ENCODE peak calls at places on chromosomes 4 and X, in four cellular contexts. J is SK-N-SH, Y is A549, S is HepG2. X is an unnamed sample.

GRCh38 chr4:47619691-47620090 is 134.6 kb downstream of the ATP10D start:
- DNase-seq in J (no peak), S (no peak), Y (no peak), X (no peak)

GRCh38 chr4:2789801-2790582 is 2.9 kb upstream of the SH3BP2 start:
- DNase-seq in J (peak), Y (no peak), S (no peak), X (no peak)

GRCh38 chr4:143025111-143025704 is 159.5 kb upstream of the USP38 start:
- DNase-seq in J (no peak), S (peak), Y (peak), X (no peak)

GRCh38 chrX:103685396-103685795 is 1.1 kb downstream of the MORF4L2 start:
- DNase-seq in J (peak), Y (peak), S (no peak), X (no peak)

GRCh38 chr4:98527528-98527927 is 130.9 kb downstream of the TSPAN5 start:
- DNase-seq in J (no peak), S (no peak), Y (no peak), X (no peak)

GRCh38 chrX:21963736-21964135 is 23.2 kb downstream of the SMS start:
- DNase-seq in S (no peak), Y (no peak), J (no peak), X (no peak)

GRCh38 chrX:68681443-68681941 is 34.0 kb downstream of the STARD8 start:
- DNase-seq in J (no peak), Y (no peak), S (no peak), X (peak)

GRCh38 chrX:10988653-10989052 is 122.5 kb upstream of the HCCS start:
- DNase-seq in S (no peak), J (no peak), Y (no peak), X (no peak)

GRCh38 chr4:109303141-109303499 is 662 bp upstream of the COL25A1 start:
- DNase-seq in J (no peak), S (no peak), Y (no peak), X (no peak)

GRCh38 chrX:51420610-51421009 is 75.8 kb downstream of the NUDT11 start:
- DNase-seq in S (peak), Y (peak), J (peak), X (no peak)

GRCh38 chrX:1686642-1687041 is 71.8 kb downstream of the ASMT start:
- DNase-seq in J (no peak), Y (no peak), S (no peak), X (no peak)

GRCh38 chr4:41360214-41360910 is 103.6 kb downstream of the UCHL1 start:
- DNase-seq in J (peak), Y (peak), S (no peak), X (no peak)

GRCh38 chr4:156113138-156113537 is 159.5 kb upstream of the CTSO start:
- DNase-seq in S (no peak), J (no peak), Y (no peak), X (no peak)

GRCh38 chrX:46500054-46500453 is 45.2 kb downstream of the ZNF674 start:
- DNase-seq in J (no peak), S (no peak), Y (peak), X (no peak)

GRCh38 chr4:73499996-73500765 is 18.6 kb downstream of the AFM start:
- DNase-seq in S (no peak), Y (no peak), J (no peak), X (no peak)

GRCh38 chr4:155906554-155907247 is 3.2 kb downstream of the TDO2 start:
- DNase-seq in Y (peak), S (no peak), J (no peak), X (no peak)

GRCh38 chr4:152640058-152640921 is 39.5 kb downstream of the TMEM154 start:
- DNase-seq in S (no peak), Y (peak), J (peak), X (no peak)

GRCh38 chrX:24391362-24391761 is 30.9 kb downstream of the SUPT20HL1 start:
- DNase-seq in S (no peak), J (no peak), Y (no peak), X (no peak)

GRCh38 chr4:10082047-10082446 is 34.6 kb downstream of the WDR1 start:
- DNase-seq in Y (no peak), S (no peak), J (peak), X (no peak)

GRCh38 chr4:10084651-10085320 is 31.8 kb downstream of the WDR1 start:
- DNase-seq in J (peak), S (no peak), Y (no peak), X (no peak)

GRCh38 chr4:10083861-10084641 is 32.5 kb downstream of the WDR1 start:
- DNase-seq in S (no peak), J (peak), Y (no peak), X (no peak)

GRCh38 chr4:10082459-10083272 is 33.9 kb downstream of the WDR1 start:
- DNase-seq in S (no peak), J (no peak), Y (no peak), X (no peak)

GRCh38 chr4:10083331-10083769 is 33.2 kb downstream of the WDR1 start:
- DNase-seq in S (no peak), J (peak), Y (no peak), X (no peak)
- TF ChIP-seq PBX3 in S (no peak), J (no peak), Y (no peak), X (no peak)

DNA sequence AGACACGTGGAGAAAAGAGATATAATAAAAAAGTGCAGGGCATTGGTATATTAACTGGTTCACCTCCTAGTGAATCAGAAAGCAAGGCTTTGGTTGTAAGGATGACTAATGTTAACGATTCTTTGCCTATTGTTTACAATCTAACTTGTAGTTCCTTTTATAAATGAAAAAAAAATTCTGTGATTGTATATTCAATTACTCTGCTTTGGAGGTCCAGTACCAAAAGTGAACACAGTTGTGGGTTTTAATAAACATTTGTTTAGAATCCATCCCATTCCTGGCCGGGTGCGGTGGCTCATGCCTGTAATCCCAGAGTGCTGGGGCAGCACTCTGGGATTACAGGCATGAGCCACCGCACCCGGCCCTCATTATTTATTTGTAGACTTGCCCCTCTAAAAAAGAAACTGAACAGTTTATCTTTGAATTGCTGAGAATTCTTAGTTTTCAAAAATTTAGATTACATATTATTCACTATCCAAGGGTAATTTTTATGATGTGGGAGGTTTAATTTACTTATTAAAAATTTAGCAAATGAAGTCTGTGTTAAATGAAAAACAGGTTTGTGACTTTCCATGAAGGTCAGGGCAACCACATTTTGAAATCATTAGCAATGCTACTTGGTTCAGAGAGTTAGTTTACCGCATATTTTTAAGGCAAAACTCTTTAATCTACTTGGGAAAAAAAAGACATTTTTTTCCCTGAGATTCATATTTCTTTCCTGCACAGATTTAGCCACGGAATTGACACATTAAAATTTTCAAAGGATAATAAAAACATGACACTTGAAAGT is 37.1 kb upstream of the PRSS12 start:
- DNase-seq in S (no peak), J (no peak), Y (no peak), X (no peak)
- TF ChIP-seq PBX3 in S (no peak), J (no peak), Y (no peak), X (no peak)

DNA sequence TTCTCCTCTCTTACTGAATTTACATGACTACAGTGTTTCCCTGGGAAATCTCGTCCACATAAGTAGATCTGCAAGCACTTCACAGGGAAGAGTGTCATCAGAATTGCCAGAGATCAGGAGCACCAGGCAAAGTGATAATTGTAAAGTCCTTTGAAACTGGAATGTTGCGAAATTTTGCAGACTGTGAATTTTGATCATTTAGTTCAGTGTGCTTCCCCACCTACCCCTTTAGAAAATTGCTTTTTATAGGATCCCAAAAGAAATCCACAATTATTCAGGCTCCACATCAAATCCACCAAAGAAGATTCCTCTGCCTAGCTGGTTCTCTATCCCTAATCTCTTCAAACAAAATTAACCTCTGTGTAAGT is 10.2 kb downstream of the PTCHD1 start:
- DNase-seq in S (no peak), J (no peak), Y (no peak), X (no peak)
- TF ChIP-seq PBX3 in S (no peak), J (no peak), Y (no peak), X (no peak)

DNA sequence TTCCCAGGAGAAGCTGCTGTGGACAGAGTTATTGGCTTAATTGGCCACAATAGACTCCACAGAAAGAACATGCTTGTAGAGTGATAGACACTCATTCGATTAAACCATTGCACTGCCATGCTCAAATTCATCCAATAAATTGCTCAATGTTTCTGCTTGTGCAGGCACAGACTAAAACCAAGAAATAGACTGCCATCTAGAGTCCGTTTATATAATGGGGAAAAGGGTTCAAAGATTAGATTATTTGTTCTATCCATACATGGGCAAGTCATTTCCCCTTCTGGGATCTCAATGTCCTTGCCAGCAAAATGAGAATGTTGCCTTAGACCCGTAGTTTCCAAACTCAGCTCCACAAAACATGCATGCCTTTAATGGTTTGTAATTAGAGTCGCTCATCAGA is 8.7 kb downstream of the SMIM10 start:
- DNase-seq in Y (peak), S (peak), J (peak), X (peak)
- TF ChIP-seq PBX3 in Y (no peak), S (no peak), J (no peak), X (no peak)

GRCh38 chr4:20773144-20773997 is 73.1 kb downstream of the PACRGL start:
- DNase-seq in Y (peak), S (peak), J (peak), X (no peak)
- TF ChIP-seq PBX3 in Y (no peak), S (no peak), J (no peak), X (no peak)

GRCh38 chr4:16265820-16266219 is 39.5 kb upstream of the TAPT1 start:
- DNase-seq in J (no peak), S (no peak), Y (no peak), X (no peak)

GRCh38 chr4:16267639-16268038 is 41.4 kb upstream of the TAPT1 start:
- DNase-seq in J (no peak), Y (no peak), S (no peak), X (no peak)

GRCh38 chr4:16261313-16261878 is 35.1 kb upstream of the TAPT1 start:
- DNase-seq in S (no peak), Y (no peak), J (no peak), X (no peak)

GRCh38 chr4:16262188-16262587 is 35.9 kb upstream of the TAPT1 start:
- DNase-seq in Y (no peak), J (no peak), S (no peak), X (no peak)

DNA sequence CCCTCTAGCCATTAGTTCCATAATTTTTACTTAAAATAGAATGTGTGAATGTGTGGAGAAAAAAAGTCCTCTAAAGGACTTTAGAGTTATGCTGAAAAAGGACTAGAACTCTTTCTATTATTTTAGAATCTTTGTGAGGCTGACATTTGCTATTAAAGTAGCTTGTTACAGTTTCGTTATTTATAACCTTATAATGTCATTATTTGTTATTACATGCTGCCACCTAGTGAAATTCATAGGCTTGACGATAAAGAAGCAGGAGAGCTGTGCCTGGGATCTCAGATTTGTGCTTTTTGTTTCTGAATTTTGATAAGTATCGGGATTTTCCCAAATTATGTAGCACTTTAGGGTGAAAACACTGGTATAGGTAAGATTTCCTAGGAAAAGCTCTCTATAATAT is 38.5 kb upstream of the TAPT1 start:
- DNase-seq in Y (peak), J (peak), S (peak), X (peak)
- TF ChIP-seq PBX3 in Y (no peak), J (no peak), S (no peak), X (no peak)

GRCh38 chrX:45428816-45429215 is 228.1 kb upstream of the DIPK2B start:
- DNase-seq in S (no peak), J (no peak), Y (no peak), X (no peak)
- TF ChIP-seq PBX3 in S (no peak), J (no peak), Y (no peak), X (no peak)

DNA sequence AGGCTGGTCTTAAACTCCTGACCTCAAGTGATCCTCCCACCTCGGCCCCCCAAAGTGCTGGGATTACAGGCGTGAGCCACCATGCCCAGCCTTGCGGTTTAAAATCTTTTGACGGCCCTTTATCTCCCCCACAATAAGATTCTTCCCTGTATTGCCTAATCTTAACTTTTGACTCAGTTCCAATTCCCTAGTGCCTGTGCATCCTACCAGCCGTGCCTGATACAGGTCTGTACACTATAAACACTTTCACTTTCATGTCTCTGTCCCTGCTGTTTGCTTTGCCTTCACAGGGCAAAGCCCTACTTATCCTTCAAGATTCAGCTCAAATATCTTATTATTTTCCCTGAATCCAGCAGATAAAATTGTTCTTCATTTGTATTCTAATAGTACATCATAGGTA is 74.6 kb downstream of the WDR44 start:
- DNase-seq in Y (no peak), S (no peak), J (no peak), X (no peak)
- TF ChIP-seq PBX3 in Y (no peak), S (no peak), J (no peak), X (no peak)

GRCh38 chr4:128540122-128540521 is 252.5 kb upstream of the PGRMC2 start:
- DNase-seq in Y (no peak), S (no peak), J (no peak), X (no peak)

GRCh38 chr4:128548381-128548780 is 260.8 kb upstream of the PGRMC2 start:
- DNase-seq in Y (no peak), S (no peak), J (no peak), X (no peak)

GRCh38 chr4:128543726-128544125 is 256.1 kb upstream of the PGRMC2 start:
- DNase-seq in Y (no peak), S (no peak), J (no peak), X (no peak)

GRCh38 chr4:128542047-128542446 is 254.4 kb upstream of the PGRMC2 start:
- DNase-seq in S (no peak), J (no peak), Y (no peak), X (no peak)

GRCh38 chr4:128544277-128544676 is 256.7 kb upstream of the PGRMC2 start:
- DNase-seq in S (no peak), Y (no peak), J (no peak), X (no peak)
- TF ChIP-seq PBX3 in S (no peak), Y (no peak), J (no peak), X (no peak)

X was measured in GM12878.